ENCODE peak calls at places on chromosome 12, in eight cellular contexts. D is ovary, Q is esophagus squamous epithelium, M is GM12878, Z is stomach, L is IMR-90, S is A549, I is right lobe of liver. X is an unnamed sample.

GRCh38 chr12:28568083-28568482 is 377.8 kb downstream of the CCDC91 start:
- DNase-seq in D (no peak), Q (no peak), M (no peak), Z (peak; percentile 27), L (peak; percentile 95), S (peak; percentile 6), I (no peak), X (no peak)

GRCh38 chr12:49655595-49656236 is 32.4 kb downstream of the PRPF40B start:
- DNase-seq in D (no peak), Q (no peak), M (no peak), Z (no peak), L (no peak), S (no peak), I (no peak), X (no peak)

GRCh38 chr12:120370343-120371243 is 1.6 kb upstream of the MSI1 start:
- DNase-seq in D (no peak), Q (no peak), M (no peak), Z (no peak), L (no peak), S (no peak), I (no peak), X (no peak)

GRCh38 chr12:26689281-26689841 is 143.6 kb downstream of the ITPR2 start:
- DNase-seq in D (no peak), Q (no peak), M (no peak), Z (no peak), L (no peak), S (no peak), I (no peak), X (no peak)

GRCh38 chr12:52971701-52972329 is 22.9 kb downstream of the KRT18 start:
- DNase-seq in D (no peak), Q (no peak), M (no peak), Z (no peak), L (peak; percentile 75), S (peak; percentile 73), I (no peak), X (no peak)

GRCh38 chr12:27013606-27014084 is 539 bp downstream of the TM7SF3 start:
- DNase-seq in D (no peak), Q (no peak), M (no peak), Z (no peak), L (peak; percentile 47), S (peak; percentile 27), I (no peak), X (no peak)

GRCh38 chr12:13713746-13714400 is 267.5 kb downstream of the GRIN2B start:
- DNase-seq in D (no peak), Q (no peak), M (no peak), Z (no peak), L (no peak), S (no peak), I (no peak), X (no peak)

GRCh38 chr12:118061011-118061875 is at the start of gene WSB2:
- DNase-seq in D (peak; percentile 87), Q (peak; percentile 8), M (no peak), Z (peak; percentile 70), L (peak; percentile 50), S (peak; percentile 56), I (peak; percentile 87), X (peak; percentile 84)

GRCh38 chr12:116484807-116485206 is 74.4 kb upstream of the MAP1LC3B2 start:
- DNase-seq in D (peak; percentile 45), Q (no peak), M (no peak), Z (no peak), L (no peak), S (no peak), I (no peak), X (peak; percentile 59)

GRCh38 chr12:85831327-85831990 is 4.8 kb downstream of the RASSF9 start:
- DNase-seq in D (no peak), Q (no peak), M (no peak), Z (no peak), L (no peak), S (no peak), I (no peak), X (no peak)

GRCh38 chr12:25970082-25970481 is 11.6 kb downstream of the RASSF8 start:
- DNase-seq in D (no peak), Q (no peak), M (no peak), Z (no peak), L (no peak), S (no peak), I (no peak), X (no peak)

DNA sequence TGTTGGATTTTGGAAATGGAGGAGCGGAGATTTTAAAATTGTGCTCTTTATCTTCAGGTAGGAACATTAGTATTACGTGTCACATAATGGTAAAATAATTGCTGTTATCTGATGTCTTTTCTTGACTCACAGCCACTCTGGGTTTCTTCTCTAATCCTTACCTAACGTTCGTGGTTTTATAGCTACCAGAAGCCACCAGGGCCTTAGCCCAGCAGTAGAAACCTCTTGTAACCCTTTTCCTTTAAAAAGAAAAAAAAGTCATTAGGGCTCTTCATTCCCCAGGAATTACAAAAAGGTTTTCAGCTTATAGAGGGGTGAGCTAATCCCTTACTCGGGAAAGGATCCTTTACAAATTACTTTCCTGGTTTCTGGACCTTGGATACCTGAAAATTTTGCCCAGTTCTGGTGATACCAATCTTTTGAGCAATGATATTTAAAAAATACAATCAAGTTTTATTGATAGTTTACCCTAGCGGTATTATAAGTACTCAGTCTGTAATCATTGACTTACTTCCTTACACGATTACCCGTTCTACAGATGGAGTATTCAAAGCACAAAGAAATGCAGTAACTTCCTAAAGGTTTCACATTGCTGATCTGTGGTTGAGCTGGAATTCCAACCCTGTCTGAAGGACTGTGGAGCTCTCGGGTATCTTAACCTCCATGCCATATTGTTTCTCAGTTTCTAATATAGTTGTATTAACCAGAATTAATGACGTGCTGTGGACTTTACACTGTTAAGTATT is 1.6 kb downstream of the GABARAPL1 start:
- DNase-seq in D (no peak), Q (no peak), M (no peak), Z (no peak), L (peak; percentile 72), S (no peak), I (no peak), X (no peak)
- H3K4me3 ChIP-seq in D (peak overlapping the region; percentile 89), Q (peak overlapping the region; percentile 88), M (peak overlapping the region; percentile 57), Z (peak overlapping the region; percentile 84), L (peak overlapping the region; percentile 89), S (peak overlapping the region; percentile 95), I (peak overlapping the region; percentile 78), X (peak overlapping the region; percentile 71)

GRCh38 chr12:102673606-102674005 is 193.2 kb upstream of the IGF1 start:
- DNase-seq in D (no peak), Q (no peak), M (no peak), Z (no peak), L (no peak), S (no peak), I (no peak), X (no peak)
- TF ChIP-seq POLR2A in D (no peak), Q (no peak), M (no peak), Z (no peak), L (no peak), S (no peak), I (no peak), X (no peak)

GRCh38 chr12:107512391-107512790 is 173.2 kb upstream of the PWP1 start:
- DNase-seq in D (no peak), Q (no peak), M (no peak), Z (no peak), L (peak; percentile 13), S (no peak), I (no peak), X (no peak)

GRCh38 chr12:107514887-107515445 is 170.6 kb upstream of the PWP1 start:
- DNase-seq in D (no peak), Q (no peak), M (no peak), Z (no peak), L (peak; percentile 67), S (peak; percentile 53), I (no peak), X (no peak)

GRCh38 chr12:107511292-107511691 is 174.3 kb upstream of the PWP1 start:
- DNase-seq in D (no peak), Q (no peak), M (no peak), Z (no peak), L (peak; percentile 38), S (no peak), I (no peak), X (no peak)

GRCh38 chr12:107513636-107514400 is 171.8 kb upstream of the PWP1 start:
- DNase-seq in D (no peak), Q (no peak), M (no peak), Z (no peak), L (no peak), S (no peak), I (no peak), X (no peak)

GRCh38 chr12:107513184-107513583 is 172.4 kb upstream of the PWP1 start:
- DNase-seq in D (no peak), Q (no peak), M (no peak), Z (no peak), L (no peak), S (no peak), I (no peak), X (no peak)
- H3K27ac ChIP-seq in D (no peak overlapping the region), Q (no peak overlapping the region), M (no peak overlapping the region), Z (no peak overlapping the region), L (no peak overlapping the region), S (peak overlapping the region; percentile 62), I (no peak overlapping the region), X (no peak overlapping the region)

GRCh38 chr12:94873368-94874085 is 130.0 kb downstream of the NDUFA12 start:
- DNase-seq in D (peak; percentile 64), Q (no peak), M (no peak), Z (peak; percentile 28), L (no peak), S (peak; percentile 26), I (peak; percentile 21), X (no peak)

GRCh38 chr12:94874986-94875312 is 128.5 kb downstream of the NDUFA12 start:
- DNase-seq in D (no peak), Q (no peak), M (no peak), Z (no peak), L (no peak), S (no peak), I (no peak), X (no peak)

GRCh38 chr12:94872671-94873367 is 130.7 kb downstream of the NDUFA12 start:
- DNase-seq in D (peak; percentile 53), Q (no peak), M (no peak), Z (no peak), L (no peak), S (no peak), I (no peak), X (no peak)

GRCh38 chr12:94875525-94875924 is 128.0 kb downstream of the NDUFA12 start:
- DNase-seq in D (no peak), Q (no peak), M (peak; percentile 86), Z (no peak), L (no peak), S (peak; percentile 49), I (no peak), X (no peak)

DNA sequence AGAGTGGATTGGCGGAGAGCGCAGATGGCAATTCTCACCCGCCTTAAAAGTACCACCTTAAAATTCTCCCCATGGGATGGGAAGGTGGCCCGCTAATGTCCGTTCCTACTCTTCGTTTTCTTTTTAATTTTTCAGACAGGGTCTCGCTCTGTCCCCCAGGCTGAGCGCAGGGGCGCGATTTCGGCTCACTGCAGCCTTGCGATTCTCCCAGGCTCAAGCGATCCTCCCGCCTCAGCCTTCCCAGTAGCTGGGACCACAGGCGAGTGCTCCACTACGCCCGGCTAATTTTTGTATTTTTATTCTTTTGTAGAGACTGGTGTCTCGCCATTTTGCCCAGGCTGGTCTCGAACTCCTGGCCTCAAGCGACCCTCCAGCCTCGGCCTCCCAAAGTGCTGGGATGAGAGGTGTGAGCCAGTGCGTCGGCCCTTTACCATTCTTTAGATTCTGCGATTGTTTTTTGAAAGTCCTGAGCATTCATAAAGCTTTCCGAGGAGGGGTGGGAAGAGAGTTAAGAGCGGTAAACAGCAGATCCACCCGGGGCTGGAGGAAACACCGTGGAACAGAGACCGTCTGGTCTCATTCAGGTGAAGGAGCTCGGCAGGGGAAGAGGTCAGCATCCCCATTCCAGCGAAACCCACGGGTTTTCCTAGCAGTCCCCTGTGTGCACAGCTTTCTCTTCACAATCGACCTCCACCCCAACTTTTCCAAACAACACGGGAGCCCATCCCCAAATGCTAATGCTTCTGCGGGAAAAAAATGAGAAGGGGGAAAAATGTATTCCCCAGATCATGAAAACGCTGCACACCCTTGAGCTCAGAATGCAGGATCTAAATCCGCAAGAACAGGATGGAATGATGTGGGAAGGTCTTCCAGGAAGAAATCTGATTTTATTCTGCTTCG is 129.2 kb downstream of the NDUFA12 start:
- DNase-seq in D (no peak), Q (no peak), M (no peak), Z (no peak), L (no peak), S (no peak), I (no peak), X (no peak)
- H3K4me3 ChIP-seq in D (peak overlapping the region; percentile 66), Q (peak overlapping the region; percentile 76), M (peak overlapping the region; percentile 91), Z (peak overlapping the region; percentile 59), L (no peak overlapping the region), S (peak overlapping the region; percentile 63), I (peak overlapping the region; percentile 40), X (peak overlapping the region; percentile 40)